ENCODE peak calls at places on chromosomes 13 and 19, in seven cellular contexts. S is PC-3, Z is PC-9, V is heart right ventricle, X is adrenal gland, U is right lobe of liver, C is stomach. L is an unnamed sample.

GRCh38 chr13:23159205-23159586 is 21.6 kb upstream of the SGCG start:
- DNase-seq in S (peak), Z (no peak), V (peak), X (peak), U (no peak), C (no peak), L (peak)

GRCh38 chr19:28472111-28472510 is 740.8 kb downstream of the UQCRFS1 start:
- DNase-seq in S (no peak), Z (no peak), V (no peak), X (no peak), U (no peak), C (no peak), L (no peak)

GRCh38 chr19:5103061-5103701 is 134.3 kb downstream of the KDM4B start:
- DNase-seq in S (no peak), Z (no peak), V (peak), X (peak), U (peak), C (peak), L (peak)

GRCh38 chr13:112855859-112856258 is 113.2 kb upstream of the MCF2L start:
- DNase-seq in S (no peak), Z (no peak), V (no peak), X (no peak), U (no peak), C (no peak), L (no peak)

GRCh38 chr13:34672631-34673030 is 269.4 kb upstream of the NBEA start:
- DNase-seq in S (no peak), Z (no peak), V (no peak), X (no peak), U (no peak), C (no peak), L (no peak)

GRCh38 chr19:10896851-10897526 is 25.6 kb downstream of the CARM1 start:
- DNase-seq in S (peak), Z (no peak), V (no peak), X (no peak), U (no peak), C (no peak), L (no peak)

GRCh38 chr13:71300602-71301001 is 566.4 kb downstream of the DACH1 start:
- DNase-seq in S (no peak), Z (no peak), V (no peak), X (no peak), U (no peak), C (no peak), L (no peak)

GRCh38 chr13:80884031-80884785 is 543.3 kb upstream of the SPRY2 start:
- DNase-seq in S (no peak), Z (no peak), V (no peak), X (no peak), U (no peak), C (no peak), L (no peak)

GRCh38 chr19:1453525-1454371 is 3.8 kb downstream of the APC2 start:
- DNase-seq in S (peak), Z (no peak), V (no peak), X (peak), U (no peak), C (no peak), L (no peak)

GRCh38 chr19:51296331-51297093 is 14.9 kb upstream of the IGLON5 start:
- DNase-seq in S (peak), Z (no peak), V (no peak), X (no peak), U (no peak), C (no peak), L (no peak)

GRCh38 chr19:43814663-43815352 is 12.3 kb upstream of the ZNF283 start:
- DNase-seq in S (peak), Z (peak), V (no peak), X (no peak), U (no peak), C (no peak), L (no peak)

GRCh38 chr19:19337120-19337519 is 16.5 kb downstream of the MAU2 start:
- DNase-seq in S (no peak), Z (no peak), V (no peak), X (no peak), U (no peak), C (no peak), L (no peak)

GRCh38 chr19:19341026-19341425 is 20.4 kb downstream of the MAU2 start:
- DNase-seq in S (no peak), Z (no peak), V (no peak), X (no peak), U (no peak), C (no peak), L (no peak)

GRCh38 chr19:19335408-19336158 is 15.0 kb downstream of the MAU2 start:
- DNase-seq in S (no peak), Z (no peak), V (no peak), X (no peak), U (no peak), C (no peak), L (no peak)

GRCh38 chr19:19336597-19336996 is 16.0 kb downstream of the MAU2 start:
- DNase-seq in S (no peak), Z (no peak), V (no peak), X (no peak), U (no peak), C (no peak), L (no peak)

GRCh38 chr19:19338082-19338481 is 17.5 kb downstream of the MAU2 start:
- DNase-seq in S (peak), Z (no peak), V (no peak), X (peak), U (no peak), C (no peak), L (no peak)
- TF ChIP-seq CTCF in S (no peak), Z (no peak), V (no peak), X (no peak), U (no peak), C (no peak), L (no peak)

GRCh38 chr19:41421314-41421713 is 5.9 kb downstream of the B3GNT8 start:
- DNase-seq in S (no peak), Z (no peak), V (no peak), X (no peak), U (no peak), C (no peak), L (no peak)

GRCh38 chr19:41422955-41423354 is 4.2 kb downstream of the B3GNT8 start:
- DNase-seq in S (no peak), Z (no peak), V (no peak), X (no peak), U (no peak), C (no peak), L (no peak)

GRCh38 chr19:41421973-41422372 is 5.2 kb downstream of the B3GNT8 start:
- DNase-seq in S (no peak), Z (no peak), V (no peak), X (no peak), U (no peak), C (no peak), L (no peak)

GRCh38 chr19:41422456-41422855 is 4.7 kb downstream of the B3GNT8 start:
- DNase-seq in S (no peak), Z (no peak), V (no peak), X (no peak), U (no peak), C (no peak), L (no peak)

DNA sequence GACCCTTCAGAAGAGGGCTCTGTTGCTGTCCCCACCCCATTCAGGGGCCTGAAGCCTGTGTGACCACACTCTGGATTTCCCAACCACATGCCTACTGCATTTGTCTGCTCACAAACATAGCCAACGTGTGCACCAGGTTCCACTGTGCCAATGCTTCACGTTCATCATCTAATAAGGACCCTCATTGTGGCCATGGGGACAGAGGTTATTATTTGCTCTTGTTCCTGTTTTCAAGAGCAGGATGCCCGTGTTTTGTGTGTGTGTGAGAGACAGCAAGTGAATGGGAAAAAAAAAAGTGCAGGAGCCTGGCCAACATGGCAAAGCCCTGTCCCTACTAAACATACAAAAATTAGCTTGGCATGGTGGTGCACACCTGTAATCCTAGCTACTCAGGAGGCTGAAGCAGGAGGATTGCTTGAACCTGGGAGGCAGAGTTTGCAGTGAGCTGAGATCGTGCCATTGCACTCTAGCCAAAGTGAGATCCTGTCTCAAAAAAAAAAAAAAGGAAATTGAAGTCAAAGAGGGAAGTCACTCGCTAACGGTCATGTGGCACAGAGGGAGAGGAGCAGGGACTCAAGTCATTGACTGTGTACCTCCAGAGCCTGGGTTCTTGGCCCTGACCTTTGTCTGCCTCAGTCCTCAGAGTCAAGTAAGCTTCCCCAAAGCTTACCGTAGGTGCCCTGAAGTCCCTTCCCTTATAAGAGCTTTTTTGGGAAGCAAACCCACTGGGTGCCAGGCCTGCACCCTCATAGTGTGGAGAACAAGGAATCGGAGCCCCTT is 6.9 kb downstream of the B3GNT8 start:
- DNase-seq in S (no peak), Z (no peak), V (no peak), X (peak), U (no peak), C (no peak), L (no peak)
- H3K27ac ChIP-seq in S (no peak), Z (no peak), V (peak), X (peak), U (peak), C (peak), L (no peak)

GRCh38 chr19:57802269-57802668 is 12.4 kb downstream of the ZNF552 start:
- DNase-seq in S (no peak), Z (no peak), V (no peak), X (no peak), U (no peak), C (no peak), L (no peak)
- TF ChIP-seq CTCF in S (no peak), Z (no peak), V (no peak), X (no peak), U (no peak), C (no peak), L (no peak)

DNA sequence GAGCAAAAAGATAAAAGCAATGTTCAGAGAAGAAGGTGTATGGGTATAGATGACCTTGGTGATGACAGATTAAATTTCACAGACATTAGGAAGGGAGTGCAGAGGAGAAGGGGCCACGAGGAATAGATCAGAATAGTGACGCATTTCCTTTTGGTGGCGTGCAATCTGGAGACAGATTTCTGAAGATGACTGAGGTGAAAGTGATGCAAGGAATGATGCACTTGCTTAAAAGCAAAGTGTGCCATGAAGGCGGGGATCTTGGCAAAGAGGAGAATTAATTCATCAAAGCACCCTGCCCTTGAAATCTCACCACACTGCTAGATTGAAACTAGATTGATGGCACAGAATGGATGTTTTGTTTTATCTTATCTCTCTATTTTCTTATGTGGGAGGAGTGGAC is 202.4 kb downstream of the ITGBL1 start:
- DNase-seq in S (no peak), Z (no peak), V (no peak), X (no peak), U (no peak), C (no peak), L (no peak)
- H3K27ac ChIP-seq in S (no peak), Z (no peak), V (no peak), X (no peak), U (no peak), C (no peak), L (no peak)

DNA sequence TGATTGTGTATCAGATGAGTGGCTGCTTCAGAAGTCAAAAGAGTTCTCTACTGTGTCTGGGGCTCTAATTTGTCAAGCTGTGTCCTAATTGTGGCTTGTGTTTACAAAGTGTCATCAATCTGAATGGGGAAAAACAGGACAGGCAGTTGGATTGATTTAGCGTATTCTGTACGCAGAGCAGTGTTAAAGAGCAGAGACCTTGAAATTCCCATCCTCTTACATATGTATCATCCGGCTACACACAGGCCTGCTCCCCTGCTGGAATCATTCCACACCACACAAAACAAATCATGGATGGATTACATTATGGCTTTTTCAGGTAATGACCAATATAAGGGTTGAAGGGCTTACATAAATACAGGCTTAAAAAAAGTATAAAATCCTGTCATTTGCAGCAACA is 351.4 kb downstream of the KLF12 start:
- DNase-seq in S (no peak), Z (no peak), V (no peak), X (no peak), U (no peak), C (no peak), L (no peak)
- TF ChIP-seq CTCF in S (no peak), Z (no peak), V (no peak), X (no peak), U (no peak), C (no peak), L (no peak)

L was measured in tibial artery.